ENCODE peak calls at places on chromosome 3, in ten cellular contexts. I is astrocyte, N is PC-3, E is GM20000, O is B cell, Z is fibroblast of mammary gland, T is stomach, Q is lower lobe of right lung, U is pancreas, C is BJ. X is an unnamed sample.

GRCh38 chr3:24303057-24303754 is 191.4 kb downstream of the THRB start:
- DNase-seq in I (no peak), N (no peak), E (no peak), O (no peak), Z (no peak), T (no peak), Q (no peak), U (no peak), C (no peak), X (no peak)

GRCh38 chr3:189805375-189806067 is 174.3 kb downstream of the TP63 start:
- DNase-seq in I (no peak), N (no peak), E (no peak), O (no peak), Z (no peak), T (no peak), Q (no peak), U (no peak), C (no peak), X (no peak)

GRCh38 chr3:108159865-108160264 is 62.4 kb downstream of the IFT57 start:
- DNase-seq in I (peak), N (peak), E (no peak), O (no peak), Z (peak), T (no peak), Q (no peak), U (no peak), C (no peak), X (no peak)

GRCh38 chr3:47283193-47283537 is 421 bp downstream of the KLHL18 start:
- DNase-seq in I (no peak), N (peak), E (no peak), O (peak), Z (no peak), T (peak), Q (peak), U (peak), C (no peak), X (no peak)

GRCh38 chr3:9810357-9810726 is 280 bp downstream of the TTLL3 start:
- DNase-seq in I (no peak), N (no peak), E (no peak), O (no peak), Z (no peak), T (no peak), Q (no peak), U (no peak), C (no peak), X (no peak)

GRCh38 chr3:65342084-65342683 is 654.4 kb upstream of the ADAMTS9 start:
- DNase-seq in I (no peak), N (peak), E (peak), O (no peak), Z (peak), T (peak), Q (peak), U (peak), C (no peak), X (peak)

GRCh38 chr3:82496890-82497560 is 735.6 kb upstream of the GBE1 start:
- DNase-seq in I (no peak), N (peak), E (no peak), O (no peak), Z (no peak), T (no peak), Q (no peak), U (no peak), C (no peak), X (no peak)

GRCh38 chr3:172869797-172870518 is 119.4 kb downstream of the ECT2 start:
- DNase-seq in I (no peak), N (no peak), E (no peak), O (no peak), Z (no peak), T (no peak), Q (no peak), U (no peak), C (no peak), X (no peak)

GRCh38 chr3:141905129-141905528 is 28.7 kb downstream of the ATP1B3 start:
- DNase-seq in I (peak), N (no peak), E (no peak), O (no peak), Z (peak), T (no peak), Q (no peak), U (no peak), C (no peak), X (no peak)

GRCh38 chr3:157369712-157370447 is 66.8 kb upstream of the PTX3 start:
- DNase-seq in I (no peak), N (no peak), E (no peak), O (no peak), Z (peak), T (no peak), Q (no peak), U (no peak), C (no peak), X (no peak)

GRCh38 chr3:23712656-23713559 is 92.8 kb upstream of the UBE2E1 start:
- DNase-seq in I (peak), N (peak), E (no peak), O (no peak), Z (peak), T (no peak), Q (no peak), U (no peak), C (peak), X (no peak)

GRCh38 chr3:47394140-47394855 is 13.5 kb downstream of the PTPN23 start:
- DNase-seq in I (peak), N (peak), E (no peak), O (no peak), Z (no peak), T (no peak), Q (no peak), U (no peak), C (no peak), X (no peak)

GRCh38 chr3:62667714-62668113 is 207.5 kb downstream of the CADPS start:
- DNase-seq in I (no peak), N (no peak), E (no peak), O (no peak), Z (no peak), T (no peak), Q (no peak), U (no peak), C (no peak), X (no peak)

GRCh38 chr3:10883478-10884234 is 67.6 kb downstream of the SLC6A11 start:
- DNase-seq in I (no peak), N (peak), E (peak), O (no peak), Z (peak), T (no peak), Q (no peak), U (no peak), C (no peak), X (no peak)

GRCh38 chr3:75327453-75327852 is 336.7 kb upstream of the FRG2C start:
- DNase-seq in I (no peak), N (no peak), E (no peak), O (no peak), Z (no peak), T (no peak), Q (no peak), U (no peak), C (no peak), X (no peak)

GRCh38 chr3:119240101-119240581 is 537 bp downstream of the B4GALT4 start:
- DNase-seq in I (no peak), N (peak), E (no peak), O (no peak), Z (no peak), T (no peak), Q (no peak), U (no peak), C (no peak), X (peak)

GRCh38 chr3:61809879-61810278 is 248.5 kb downstream of the PTPRG start:
- DNase-seq in I (no peak), N (no peak), E (no peak), O (no peak), Z (no peak), T (peak), Q (no peak), U (no peak), C (no peak), X (peak)

GRCh38 chr3:71150293-71150954 is 433.1 kb downstream of the FOXP1 start:
- DNase-seq in I (peak), N (no peak), E (no peak), O (no peak), Z (no peak), T (no peak), Q (no peak), U (no peak), C (no peak), X (no peak)

GRCh38 chr3:120427201-120427600 is 23.6 kb downstream of the FSTL1 start:
- DNase-seq in I (no peak), N (no peak), E (no peak), O (no peak), Z (no peak), T (no peak), Q (no peak), U (no peak), C (no peak), X (no peak)
- TF ChIP-seq CTCF in I (no peak), N (no peak), E (no peak), O (no peak), Z (no peak), T (no peak), Q (no peak), U (no peak), C (no peak), X (no peak)

GRCh38 chr3:117549716-117550115 is 840.1 kb downstream of the TUSC7 start:
- DNase-seq in I (no peak), N (peak), E (no peak), O (no peak), Z (peak), T (no peak), Q (no peak), U (no peak), C (no peak), X (no peak)
- TF ChIP-seq CTCF in I (no peak), N (peak), E (no peak), O (no peak), Z (peak), T (no peak), Q (no peak), U (no peak), C (no peak), X (no peak)

GRCh38 chr3:148126962-148127361 is 570.7 kb upstream of the AGTR1 start:
- DNase-seq in I (no peak), N (no peak), E (no peak), O (no peak), Z (no peak), T (no peak), Q (no peak), U (no peak), C (no peak), X (no peak)

GRCh38 chr3:148131990-148132638 is 565.6 kb upstream of the AGTR1 start:
- DNase-seq in I (peak), N (no peak), E (no peak), O (no peak), Z (peak), T (no peak), Q (no peak), U (no peak), C (no peak), X (no peak)

DNA sequence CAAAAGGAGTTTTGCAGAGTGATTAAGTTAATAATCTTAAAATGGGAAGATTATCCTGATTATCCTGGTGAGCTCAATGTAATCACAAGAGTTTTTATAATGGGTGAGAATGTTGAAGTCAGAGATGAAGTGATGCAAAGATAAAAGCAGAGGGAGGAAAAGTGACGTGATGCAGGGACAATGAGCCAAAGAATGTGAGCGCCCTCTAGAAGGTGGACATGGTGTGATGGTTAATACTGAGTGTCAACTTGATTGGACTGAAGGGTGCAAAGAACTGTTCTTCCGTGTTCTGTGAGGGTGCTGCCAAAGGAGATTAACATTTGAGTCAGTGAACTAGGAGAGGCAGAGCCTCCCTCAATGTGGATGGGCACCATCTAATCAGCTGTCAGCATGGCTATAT is 569.6 kb upstream of the AGTR1 start:
- DNase-seq in I (no peak), N (peak), E (no peak), O (no peak), Z (no peak), T (no peak), Q (no peak), U (no peak), C (no peak), X (no peak)
- TF ChIP-seq CTCF in I (no peak), N (peak), E (no peak), O (no peak), Z (no peak), T (no peak), Q (no peak), U (no peak), C (no peak), X (no peak)

GRCh38 chr3:27110020-27110419 is 259.2 kb downstream of the NEK10 start:
- DNase-seq in I (no peak), N (no peak), E (no peak), O (no peak), Z (no peak), T (no peak), Q (no peak), U (no peak), C (no peak), X (no peak)

GRCh38 chr3:27108322-27108721 is 260.9 kb downstream of the NEK10 start:
- DNase-seq in I (no peak), N (no peak), E (no peak), O (no peak), Z (no peak), T (no peak), Q (no peak), U (no peak), C (no peak), X (no peak)

GRCh38 chr3:27105904-27106303 is 263.3 kb downstream of the NEK10 start:
- DNase-seq in I (no peak), N (peak), E (no peak), O (no peak), Z (no peak), T (no peak), Q (no peak), U (no peak), C (no peak), X (peak)
- TF ChIP-seq CTCF in I (no peak), N (peak), E (no peak), O (no peak), Z (no peak), T (no peak), Q (no peak), U (no peak), C (peak), X (no peak)

GRCh38 chr3:116453676-116454346 is 8.5 kb upstream of the LSAMP start:
- DNase-seq in I (no peak), N (peak), E (no peak), O (no peak), Z (peak), T (no peak), Q (no peak), U (no peak), C (no peak), X (no peak)
- TF ChIP-seq CTCF in I (peak), N (peak), E (no peak), O (no peak), Z (peak), T (no peak), Q (no peak), U (no peak), C (peak), X (no peak)

DNA sequence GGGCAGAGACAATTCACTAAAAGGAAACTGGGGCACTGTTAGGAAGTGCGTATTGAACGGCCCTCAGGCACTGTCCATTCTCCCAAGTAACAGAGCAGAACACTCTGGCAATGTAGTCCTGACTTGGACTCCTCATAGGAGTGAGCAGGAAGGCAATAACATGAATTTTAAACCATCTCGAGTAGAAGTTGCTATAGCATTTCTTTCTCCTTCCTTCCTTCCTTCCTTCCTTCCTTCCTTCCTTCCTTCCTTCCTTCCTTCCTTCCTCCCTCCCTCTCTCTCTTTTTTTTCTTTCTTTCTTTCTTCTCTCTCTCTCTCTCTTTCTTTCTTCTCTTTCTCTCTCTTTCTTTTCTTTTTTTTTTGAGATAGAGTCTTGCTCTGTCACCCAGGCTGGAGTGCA is 46.4 kb upstream of the TRA2B start:
- DNase-seq in I (no peak), N (no peak), E (no peak), O (no peak), Z (no peak), T (no peak), Q (no peak), U (no peak), C (no peak), X (no peak)
- TF ChIP-seq CTCF in I (no peak), N (no peak), E (no peak), O (no peak), Z (no peak), T (no peak), Q (no peak), U (no peak), C (no peak), X (no peak)

GRCh38 chr3:112546216-112546759 is 15.5 kb downstream of the ATG3 start:
- DNase-seq in I (no peak), N (peak), E (no peak), O (no peak), Z (no peak), T (no peak), Q (no peak), U (no peak), C (no peak), X (no peak)

GRCh38 chr3:112555535-112556170 is 6.1 kb downstream of the ATG3 start:
- DNase-seq in I (no peak), N (peak), E (no peak), O (no peak), Z (no peak), T (no peak), Q (no peak), U (no peak), C (no peak), X (no peak)

DNA sequence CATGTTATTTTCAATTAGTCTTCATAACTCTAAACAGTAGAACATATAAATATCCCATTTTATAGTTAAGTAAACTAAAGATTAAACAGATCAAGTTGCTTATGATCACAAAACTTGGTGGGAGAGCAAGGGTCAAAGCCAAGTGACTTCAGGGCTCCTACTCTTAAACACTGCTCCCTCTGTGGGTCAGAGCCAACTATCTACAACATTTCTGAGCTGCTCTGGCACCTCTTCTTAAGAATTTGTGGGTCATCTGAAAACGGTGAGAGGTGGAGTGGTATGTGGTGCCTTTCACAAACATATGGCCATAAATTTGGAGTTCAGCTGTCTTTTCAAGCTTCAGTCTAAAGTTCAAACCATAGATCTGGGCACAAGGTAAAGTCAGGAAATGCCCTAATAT is 10.9 kb downstream of the ATG3 start:
- DNase-seq in I (no peak), N (no peak), E (no peak), O (no peak), Z (no peak), T (no peak), Q (no peak), U (no peak), C (no peak), X (no peak)
- TF ChIP-seq CTCF in I (no peak), N (no peak), E (no peak), O (no peak), Z (no peak), T (no peak), Q (no peak), U (no peak), C (no peak), X (no peak)

GRCh38 chr3:76367281-76367680 is 581.9 kb upstream of the ZNF717 start:
- DNase-seq in I (peak), N (no peak), E (no peak), O (no peak), Z (no peak), T (no peak), Q (no peak), U (no peak), C (no peak), X (no peak)

GRCh38 chr3:76365284-76365683 is 579.9 kb upstream of the ZNF717 start:
- DNase-seq in I (no peak), N (no peak), E (no peak), O (no peak), Z (no peak), T (no peak), Q (no peak), U (no peak), C (no peak), X (no peak)

GRCh38 chr3:76372497-76372896 is 587.1 kb upstream of the ZNF717 start:
- DNase-seq in I (no peak), N (peak), E (no peak), O (no peak), Z (no peak), T (no peak), Q (no peak), U (no peak), C (no peak), X (no peak)

GRCh38 chr3:76370749-76371148 is 585.4 kb upstream of the ZNF717 start:
- DNase-seq in I (no peak), N (no peak), E (no peak), O (no peak), Z (no peak), T (no peak), Q (no peak), U (no peak), C (no peak), X (no peak)

GRCh38 chr3:76369170-76369569 is 583.8 kb upstream of the ZNF717 start:
- DNase-seq in I (peak), N (peak), E (no peak), O (no peak), Z (no peak), T (no peak), Q (no peak), U (no peak), C (no peak), X (no peak)
- TF ChIP-seq CTCF in I (peak), N (peak), E (no peak), O (no peak), Z (no peak), T (no peak), Q (no peak), U (no peak), C (no peak), X (no peak)

GRCh38 chr3:186220886-186221285 is 112.0 kb upstream of the ETV5 start:
- DNase-seq in I (no peak), N (no peak), E (no peak), O (no peak), Z (peak), T (no peak), Q (no peak), U (no peak), C (no peak), X (no peak)
- TF ChIP-seq CTCF in I (no peak), N (no peak), E (no peak), O (no peak), Z (peak), T (no peak), Q (no peak), U (no peak), C (no peak), X (no peak)

DNA sequence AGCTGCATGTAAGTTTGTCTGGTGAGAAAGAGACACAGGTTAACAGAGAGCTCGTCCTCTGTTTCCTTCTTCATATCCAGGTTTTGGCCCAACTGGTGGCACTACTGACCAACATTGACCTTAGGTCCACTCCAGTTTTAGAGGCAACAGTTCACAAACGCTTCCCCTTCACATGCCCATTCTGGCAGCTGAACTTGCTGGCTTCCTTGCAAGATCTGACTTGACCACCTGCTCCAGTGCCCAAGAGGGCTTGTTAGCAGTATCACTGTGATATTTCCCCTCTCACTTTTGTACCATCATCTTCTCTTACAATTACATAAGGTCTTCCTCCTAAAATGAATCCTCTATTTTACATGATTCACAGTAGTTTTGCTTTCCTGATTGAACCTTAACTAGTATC is 71.3 kb downstream of the CNTN6 start:
- DNase-seq in I (no peak), N (no peak), E (no peak), O (no peak), Z (no peak), T (no peak), Q (no peak), U (no peak), C (no peak), X (no peak)
- TF ChIP-seq CTCF in I (no peak), N (no peak), E (no peak), O (no peak), Z (no peak), T (no peak), Q (no peak), U (no peak), C (no peak), X (no peak)